ENCODE peak calls at places on chromosomes 3 and 15, in five cellular contexts. U, G, A, V and D are unnamed samples.
A peak's percentile ranks its signal among the peaks of the same experiment; 100 is the strongest.

GRCh38 chr3:4928277-4928789 is 50.9 kb upstream of the BHLHE40 start:
- DNase-seq in U (no peak), G (no peak), A (no peak), V (no peak), D (no peak)

GRCh38 chr15:31390029-31390428 is 63.4 kb downstream of the KLF13 start:
- DNase-seq in U (no peak), G (no peak), A (no peak), V (no peak), D (no peak)

GRCh38 chr3:89859738-89860137 is 752.3 kb downstream of the EPHA3 start:
- DNase-seq in U (no peak), G (no peak), A (no peak), V (no peak), D (no peak)

GRCh38 chr3:165635791-165636681 is 201.2 kb downstream of the BCHE start:
- DNase-seq in U (no peak), G (peak; percentile 46), A (no peak), V (no peak), D (no peak)

GRCh38 chr15:74417230-74417629 is 16.5 kb downstream of the SEMA7A start:
- DNase-seq in U (no peak), G (no peak), A (no peak), V (no peak), D (no peak)

GRCh38 chr3:167493240-167493639 is 19.4 kb upstream of the SERPINI2 start:
- DNase-seq in U (no peak), G (no peak), A (no peak), V (no peak), D (no peak)

GRCh38 chr15:78950906-78951840 is 6.3 kb upstream of the CTSH start:
- DNase-seq in U (no peak), G (peak; percentile 18), A (no peak), V (no peak), D (no peak)

GRCh38 chr3:64229903-64230302 is 4.6 kb upstream of the PRICKLE2 start:
- DNase-seq in U (no peak), G (no peak), A (no peak), V (no peak), D (no peak)

GRCh38 chr15:51816615-51817014 is 12.8 kb upstream of the TMOD3 start:
- DNase-seq in U (no peak), G (no peak), A (no peak), V (no peak), D (no peak)

GRCh38 chr3:8441969-8442559 is 59.6 kb upstream of the LMCD1 start:
- DNase-seq in U (no peak), G (no peak), A (peak; percentile 63), V (no peak), D (no peak)

GRCh38 chr3:192063570-192063969 is 602.6 kb downstream of the PYDC2 start:
- DNase-seq in U (no peak), G (no peak), A (no peak), V (no peak), D (no peak)

GRCh38 chr3:18505056-18505455 is 79.9 kb upstream of the SATB1 start:
- DNase-seq in U (no peak), G (no peak), A (no peak), V (no peak), D (no peak)

GRCh38 chr3:44321335-44321734 is 17.2 kb upstream of the TCAIM start:
- DNase-seq in U (no peak), G (no peak), A (no peak), V (no peak), D (no peak)

GRCh38 chr3:39289107-39289506 is 9.3 kb upstream of the CX3CR1 start:
- DNase-seq in U (no peak), G (no peak), A (no peak), V (no peak), D (no peak)

GRCh38 chr3:43584043-43584826 is 37.6 kb downstream of the ANO10 start:
- DNase-seq in U (no peak), G (no peak), A (no peak), V (no peak), D (no peak)

GRCh38 chr3:56940331-56940730 is 120.1 kb upstream of the SPATA12 start:
- DNase-seq in U (no peak), G (no peak), A (no peak), V (no peak), D (no peak)

GRCh38 chr15:80929689-80930088 is 59.9 kb downstream of the MESD start:
- DNase-seq in U (no peak), G (no peak), A (no peak), V (no peak), D (no peak)

GRCh38 chr3:57746156-57747125 is 9.7 kb upstream of the SLMAP start:
- DNase-seq in U (no peak), G (no peak), A (no peak), V (no peak), D (no peak)

GRCh38 chr3:192514081-192514753 is 213.1 kb downstream of the FGF12 start:
- DNase-seq in U (no peak), G (no peak), A (no peak), V (no peak), D (no peak)

GRCh38 chr3:194251461-194251860 is 99.7 kb downstream of the CPN2 start:
- DNase-seq in U (no peak), G (no peak), A (no peak), V (no peak), D (no peak)

GRCh38 chr3:190302209-190302885 is 19.9 kb downstream of the CLDN1 start:
- DNase-seq in U (no peak), G (no peak), A (no peak), V (no peak), D (no peak)

GRCh38 chr3:166837535-166837934 is 542.6 kb downstream of the ZBBX start:
- DNase-seq in U (no peak), G (peak; percentile 1), A (no peak), V (no peak), D (no peak)